ENCODE peak calls at places on chromosomes 4 and X, in four cellular contexts. B is NT2/D1, Q is GM12878, X is K562. O is an unnamed sample.

GRCh38 chr4:40811886-40812857 is 62.4 kb downstream of the NSUN7 start:
- DNase-seq in X (no peak), B (no peak), Q (no peak), O (no peak)

GRCh38 chr4:151786158-151786495 is 25.3 kb upstream of the GATB start:
- DNase-seq in X (no peak), Q (no peak), B (no peak), O (no peak)

GRCh38 chrX:68409154-68409553 is 24.1 kb downstream of the OPHN1 start:
- DNase-seq in B (no peak), Q (no peak), X (no peak), O (no peak)

GRCh38 chr4:31360786-31361185 is 640.6 kb downstream of the PCDH7 start:
- DNase-seq in X (no peak), B (no peak), Q (no peak), O (no peak)

GRCh38 chr4:8319731-8320385 is 50.3 kb downstream of the HTRA3 start:
- DNase-seq in B (no peak), X (no peak), Q (no peak), O (no peak)

GRCh38 chr4:139896242-139896752 is 230.7 kb downstream of the MGST2 start:
- DNase-seq in X (no peak), B (no peak), Q (no peak), O (no peak)

GRCh38 chr4:184529283-184529682 is 54.9 kb upstream of the IRF2 start:
- DNase-seq in B (no peak), X (no peak), Q (no peak), O (no peak)

GRCh38 chr4:181261279-181261678 is 981.9 kb upstream of the TENM3 start:
- DNase-seq in B (no peak), X (no peak), Q (no peak), O (no peak)

GRCh38 chr4:27791640-27792039 is 931.0 kb downstream of the STIM2 start:
- DNase-seq in B (no peak), X (no peak), Q (no peak), O (no peak)

GRCh38 chr4:6986067-6986780 is 56.9 kb upstream of the TADA2B start:
- DNase-seq in B (no peak), Q (no peak), X (peak), O (no peak)

GRCh38 chr4:94744830-94745229 is 12.9 kb upstream of the BMPR1B start:
- DNase-seq in X (no peak), Q (no peak), B (no peak), O (no peak)

GRCh38 chr4:101346312-101346561 is 1.1 kb downstream of the PPP3CA start:
- DNase-seq in X (no peak), Q (no peak), B (no peak), O (peak)

GRCh38 chrX:130615941-130616340 is 214.2 kb downstream of the RBMX2 start:
- DNase-seq in X (no peak), Q (no peak), B (no peak), O (peak)

GRCh38 chr4:186728631-186729271 is 5.1 kb upstream of the FAT1 start:
- DNase-seq in B (no peak), X (no peak), Q (no peak), O (peak)

GRCh38 chr4:142265536-142265935 is 580.6 kb downstream of the INPP4B start:
- DNase-seq in Q (no peak), X (no peak), B (no peak), O (no peak)

GRCh38 chr4:83782591-83782990 is 246.7 kb downstream of the GPAT3 start:
- DNase-seq in X (no peak), B (no peak), Q (no peak), O (no peak)

GRCh38 chrX:147913570-147913969 is 1.9 kb downstream of the FMR1 start:
- DNase-seq in B (no peak), X (no peak), Q (no peak), O (no peak)

GRCh38 chr4:87037921-87038320 is 103.1 kb downstream of the AFF1 start:
- DNase-seq in X (no peak), B (no peak), Q (no peak), O (no peak)

GRCh38 chr4:55635282-55635681 is 816 bp downstream of the NMU start:
- DNase-seq in B (no peak), Q (no peak), X (peak), O (no peak)

GRCh38 chr4:80434238-80434637 is 98.7 kb downstream of the CFAP299 start:
- DNase-seq in X (no peak), B (no peak), Q (no peak), O (no peak)

GRCh38 chr4:39285853-39286252 is 80.3 kb downstream of the RFC1 start:
- DNase-seq in B (no peak), X (no peak), Q (no peak), O (no peak)

GRCh38 chrX:70231666-70232065 is 2.8 kb upstream of the AWAT1 start:
- DNase-seq in B (no peak), Q (no peak), X (peak), O (no peak)

GRCh38 chr4:47106561-47106960 is 75.2 kb downstream of the GABRB1 start:
- DNase-seq in Q (no peak), B (no peak), X (no peak), O (no peak)

GRCh38 chrX:44958480-44958879 is 85.5 kb downstream of the KDM6A start:
- DNase-seq in B (no peak), X (no peak), Q (no peak), O (no peak)

GRCh38 chr4:185782523-185782922 is 29.5 kb downstream of the SORBS2 start:
- DNase-seq in B (no peak), X (no peak), Q (no peak), O (peak)

GRCh38 chrX:45803383-45803921 is 602.8 kb upstream of the DIPK2B start:
- DNase-seq in X (no peak), B (no peak), Q (no peak), O (no peak)

GRCh38 chr4:152265149-152265621 is 270.7 kb downstream of the FBXW7 start:
- DNase-seq in B (no peak), Q (no peak), X (peak), O (peak)

GRCh38 chr4:183485411-183486160 is 19.3 kb upstream of the ING2 start:
- DNase-seq in Q (no peak), B (no peak), X (no peak), O (no peak)

GRCh38 chr4:71558248-71558647 is 219.4 kb downstream of the SLC4A4 start:
- DNase-seq in X (no peak), Q (no peak), B (no peak), O (no peak)

GRCh38 chr4:71553605-71554004 is 214.8 kb downstream of the SLC4A4 start:
- DNase-seq in B (no peak), X (peak), Q (no peak), O (no peak)

GRCh38 chr4:71549516-71550160 is 210.8 kb downstream of the SLC4A4 start:
- DNase-seq in B (no peak), Q (no peak), X (no peak), O (no peak)

GRCh38 chr4:71550220-71551190 is 211.7 kb downstream of the SLC4A4 start:
- DNase-seq in B (no peak), X (no peak), Q (no peak), O (no peak)

DNA sequence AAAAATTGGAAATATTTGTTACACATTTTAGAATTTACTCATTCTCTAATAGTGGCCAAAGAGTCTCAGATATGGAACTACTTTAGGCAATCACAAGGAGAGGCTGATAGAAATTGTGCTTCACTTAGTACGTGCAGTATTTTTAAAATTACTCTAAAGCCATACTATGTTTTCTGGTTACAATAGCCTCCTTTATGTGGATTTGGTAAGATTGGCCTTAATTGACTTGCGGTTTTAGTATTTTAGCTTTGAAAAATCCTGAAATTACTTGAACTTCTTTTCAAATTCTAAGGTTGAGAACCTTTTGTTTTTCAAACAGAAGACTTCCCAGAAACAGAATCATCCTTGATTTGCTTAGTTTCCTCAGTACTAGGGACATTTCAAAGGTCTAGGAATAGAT is 215.2 kb downstream of the SLC4A4 start:
- DNase-seq in Q (no peak), X (no peak), B (no peak), O (no peak)
- TF ChIP-seq YY1 in Q (no peak), X (no peak), B (no peak), O (no peak)

GRCh38 chrX:50697691-50698090 is 116.3 kb downstream of the SHROOM4 start:
- DNase-seq in X (no peak), Q (no peak), B (peak), O (no peak)

DNA sequence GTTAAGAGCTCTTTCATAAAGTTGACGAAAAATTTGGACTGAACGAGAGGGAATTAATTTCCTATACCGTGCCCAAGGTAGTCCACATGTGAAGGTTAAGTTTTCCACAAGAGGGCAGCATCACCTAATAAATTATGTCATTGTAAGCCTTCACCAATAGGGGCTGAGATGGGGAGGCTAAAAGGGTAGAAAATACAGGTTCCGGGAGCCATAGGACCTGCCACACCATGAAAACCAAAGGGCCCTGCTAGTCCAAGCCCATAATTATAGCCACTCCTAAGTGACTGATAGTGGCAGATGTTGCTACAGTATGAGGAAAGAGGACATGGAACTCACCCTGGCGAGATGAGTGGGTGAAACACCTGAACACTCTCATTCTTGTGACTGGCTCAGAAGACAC is 122.2 kb downstream of the SHROOM4 start:
- DNase-seq in Q (no peak), X (peak), B (peak), O (peak)
- TF ChIP-seq YY1 in Q (peak), X (no peak), B (no peak), O (no peak)

GRCh38 chr4:107654694-107655093 is 65.3 kb downstream of the PAPSS1 start:
- DNase-seq in B (no peak), Q (no peak), X (peak), O (peak)
- TF ChIP-seq YY1 in B (no peak), Q (no peak), X (no peak), O (no peak)

GRCh38 chrX:22136711-22137110 is 104.6 kb downstream of the PHEX start:
- DNase-seq in B (no peak), X (no peak), Q (no peak), O (no peak)

GRCh38 chrX:22134681-22135080 is 102.6 kb downstream of the PHEX start:
- DNase-seq in B (no peak), Q (no peak), X (no peak), O (peak)

GRCh38 chrX:22141061-22141460 is 108.9 kb downstream of the PHEX start:
- DNase-seq in X (no peak), Q (no peak), B (no peak), O (no peak)

GRCh38 chrX:22135171-22135711 is 103.1 kb downstream of the PHEX start:
- DNase-seq in Q (no peak), B (no peak), X (no peak), O (no peak)

DNA sequence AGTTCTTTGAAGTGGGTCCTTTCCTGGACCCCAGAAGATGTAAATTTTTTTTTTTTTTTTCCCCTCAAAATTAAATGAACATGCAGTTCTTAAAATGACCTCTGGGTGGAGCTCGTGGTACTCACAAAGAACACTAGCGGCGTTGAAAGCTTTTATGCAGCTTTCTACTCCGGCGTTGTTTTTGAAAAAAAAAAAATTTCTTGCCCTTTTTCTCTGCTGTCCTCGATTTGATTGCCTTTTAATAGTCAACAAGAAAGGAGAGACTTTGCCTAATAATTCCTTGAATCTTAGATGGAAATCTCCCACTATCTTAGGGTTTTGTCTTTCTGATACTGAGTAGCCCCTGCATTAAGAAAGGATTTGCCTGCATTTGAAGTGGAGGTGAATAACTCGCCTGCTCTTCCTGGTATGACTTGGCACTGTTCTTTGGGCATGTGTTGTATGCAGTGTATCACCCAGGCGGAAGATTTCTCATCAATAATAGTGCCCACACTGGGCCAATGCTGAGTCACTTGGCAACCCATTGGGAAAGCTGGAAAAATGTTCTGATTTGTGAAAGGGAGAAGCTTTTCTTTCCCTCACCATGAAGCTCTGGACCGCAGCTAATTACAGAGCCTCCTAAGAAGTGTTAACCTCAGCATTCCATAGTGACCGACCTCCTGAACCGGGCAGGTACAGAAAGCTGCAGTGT is 104.0 kb downstream of the PHEX start:
- DNase-seq in X (peak), Q (no peak), B (peak), O (peak)
- TF ChIP-seq YY1 in X (no peak), Q (no peak), B (no peak), O (no peak)

DNA sequence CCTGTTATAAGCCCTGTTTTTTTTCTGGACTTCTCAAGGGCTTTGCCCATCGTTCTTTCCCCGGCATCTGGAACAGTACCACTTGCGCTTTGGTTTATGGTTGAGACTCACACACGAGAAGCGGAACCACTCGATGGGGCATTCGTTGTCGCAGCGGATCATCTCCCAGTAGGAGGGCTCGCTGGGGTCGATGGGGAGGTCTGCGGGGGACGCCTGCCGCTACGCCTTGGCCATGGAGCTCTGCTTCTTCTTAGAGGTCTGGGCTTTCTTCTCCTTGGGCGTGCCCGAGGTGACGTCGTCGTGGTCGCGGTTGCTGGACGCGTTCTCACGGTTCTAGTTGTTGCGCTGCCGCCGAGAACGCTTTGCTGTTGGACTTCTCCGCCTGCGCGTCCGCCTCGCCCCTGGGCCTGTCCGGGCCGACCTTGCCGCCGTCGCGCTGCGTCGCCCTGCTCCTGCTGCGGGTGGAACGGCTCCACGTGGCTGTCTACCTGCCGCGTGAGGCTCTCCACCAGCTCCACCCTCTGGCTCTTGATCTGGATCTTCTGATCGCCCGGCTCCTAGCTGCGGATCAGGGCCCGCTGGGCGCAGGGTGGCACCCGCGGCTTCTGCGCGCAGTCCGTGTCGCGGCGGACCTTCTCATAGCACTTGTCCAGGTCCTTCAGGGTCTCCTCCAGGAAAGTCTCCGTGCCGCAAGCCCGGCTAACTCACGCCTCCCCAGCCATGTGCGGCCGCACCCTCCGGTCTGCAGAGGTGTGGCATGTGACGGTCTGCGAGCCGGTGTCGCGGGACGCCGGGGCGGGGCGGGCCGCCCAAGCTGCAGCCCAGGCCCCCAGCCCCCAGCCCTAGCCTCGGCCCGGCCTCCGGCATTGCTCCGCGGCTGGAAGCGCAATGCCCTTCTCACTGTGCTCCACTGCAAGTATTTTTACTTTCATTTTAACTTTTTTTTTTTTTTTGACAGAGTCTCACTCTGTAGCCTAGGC is 40.5 kb upstream of the OGT start:
- DNase-seq in B (no peak), X (no peak), Q (no peak), O (no peak)
- TF ChIP-seq YY1 in B (no peak), X (no peak), Q (no peak), O (no peak)